ENCODE peak calls at places on chromosomes 16 and 17, in six cellular contexts. B is cardiac muscle cell; T is tibial nerve; R is neural progenitor cell; P is CD4-positive, alpha-beta memory T cell; G is ascending aorta. D is an unnamed sample. For H3K27me3 and H3K4me1, the result is how much of the 10 kb centered on the place peaks cover.

GRCh38 chr16:1680361-1680760 is 2.3 kb downstream of the JPT2 start:
- DNase-seq in T (no peak), R (peak), G (no peak), P (no peak), B (no peak), D (no peak)

GRCh38 chr16:2968738-2969544 is at the start of gene PAQR4:
- DNase-seq in G (peak), T (peak), R (peak), B (peak), P (peak), D (peak)

GRCh38 chr17:43816336-43817320 is 16.3 kb downstream of the MPP3 start:
- DNase-seq in P (no peak), R (no peak), T (no peak), B (no peak), G (no peak), D (no peak)

GRCh38 chr16:85384831-85385462 is 228.2 kb upstream of the GSE1 start:
- DNase-seq in B (no peak), P (no peak), G (no peak), T (no peak), R (no peak), D (no peak)

GRCh38 chr16:57799619-57800212 is 2.6 kb downstream of the KIFC3 start:
- DNase-seq in R (no peak), T (no peak), G (no peak), P (no peak), B (no peak), D (no peak)

GRCh38 chr17:38564869-38565268 is 40.9 kb downstream of the SRCIN1 start:
- DNase-seq in G (no peak), P (no peak), T (no peak), R (peak), B (no peak), D (no peak)

GRCh38 chr17:82297280-82297803 is 20.1 kb downstream of the CD7 start:
- DNase-seq in R (no peak), P (peak), T (peak), G (peak), B (peak), D (peak)

GRCh38 chr17:83179811-83180210 is 100.4 kb downstream of the METRNL start:
- DNase-seq in T (no peak), G (peak), B (no peak), R (no peak), P (no peak), D (no peak)

GRCh38 chr17:29179232-29180036 is 764 bp downstream of the MYO18A start:
- DNase-seq in T (no peak), P (no peak), B (no peak), G (peak), R (peak), D (no peak)

GRCh38 chr16:8798174-8798527 is 512 bp downstream of the PMM2 start:
- DNase-seq in R (no peak), B (no peak), T (no peak), P (no peak), G (no peak), D (no peak)

GRCh38 chr17:45246861-45247428 is 14.9 kb downstream of the SPATA32 start:
- DNase-seq in T (no peak), G (no peak), R (peak), P (peak), B (no peak), D (no peak)

GRCh38 chr16:16857603-16858283 is 478.8 kb downstream of the NPIPA7 start:
- DNase-seq in G (no peak), T (no peak), R (no peak), P (no peak), B (no peak), D (no peak)

GRCh38 chr17:43736389-43736788 is 22.2 kb downstream of the SOST start:
- DNase-seq in G (no peak), R (no peak), T (no peak), P (no peak), B (no peak), D (no peak)

GRCh38 chr16:87310610-87311009 is 6.6 kb downstream of the C16orf95 start:
- DNase-seq in B (no peak), R (no peak), G (no peak), T (no peak), P (no peak), D (no peak)

GRCh38 chr16:57574086-57574485 is 31.6 kb downstream of the ADGRG5 start:
- DNase-seq in B (no peak), P (no peak), R (no peak), G (no peak), T (no peak), D (no peak)

GRCh38 chr17:48751172-48751571 is 22.6 kb upstream of the HOXB13 start:
- DNase-seq in T (no peak), G (no peak), R (no peak), B (no peak), P (no peak), D (no peak)

GRCh38 chr17:48748728-48749566 is 20.4 kb upstream of the HOXB13 start:
- DNase-seq in R (no peak), P (no peak), G (no peak), T (no peak), B (no peak), D (no peak)

GRCh38 chr17:48747445-48748363 is 19.2 kb upstream of the HOXB13 start:
- DNase-seq in B (no peak), G (no peak), T (no peak), P (no peak), R (peak), D (no peak)

GRCh38 chr17:48751733-48752398 is 23.3 kb upstream of the HOXB13 start:
- DNase-seq in R (no peak), G (no peak), B (no peak), T (no peak), P (no peak), D (no peak)

DNA sequence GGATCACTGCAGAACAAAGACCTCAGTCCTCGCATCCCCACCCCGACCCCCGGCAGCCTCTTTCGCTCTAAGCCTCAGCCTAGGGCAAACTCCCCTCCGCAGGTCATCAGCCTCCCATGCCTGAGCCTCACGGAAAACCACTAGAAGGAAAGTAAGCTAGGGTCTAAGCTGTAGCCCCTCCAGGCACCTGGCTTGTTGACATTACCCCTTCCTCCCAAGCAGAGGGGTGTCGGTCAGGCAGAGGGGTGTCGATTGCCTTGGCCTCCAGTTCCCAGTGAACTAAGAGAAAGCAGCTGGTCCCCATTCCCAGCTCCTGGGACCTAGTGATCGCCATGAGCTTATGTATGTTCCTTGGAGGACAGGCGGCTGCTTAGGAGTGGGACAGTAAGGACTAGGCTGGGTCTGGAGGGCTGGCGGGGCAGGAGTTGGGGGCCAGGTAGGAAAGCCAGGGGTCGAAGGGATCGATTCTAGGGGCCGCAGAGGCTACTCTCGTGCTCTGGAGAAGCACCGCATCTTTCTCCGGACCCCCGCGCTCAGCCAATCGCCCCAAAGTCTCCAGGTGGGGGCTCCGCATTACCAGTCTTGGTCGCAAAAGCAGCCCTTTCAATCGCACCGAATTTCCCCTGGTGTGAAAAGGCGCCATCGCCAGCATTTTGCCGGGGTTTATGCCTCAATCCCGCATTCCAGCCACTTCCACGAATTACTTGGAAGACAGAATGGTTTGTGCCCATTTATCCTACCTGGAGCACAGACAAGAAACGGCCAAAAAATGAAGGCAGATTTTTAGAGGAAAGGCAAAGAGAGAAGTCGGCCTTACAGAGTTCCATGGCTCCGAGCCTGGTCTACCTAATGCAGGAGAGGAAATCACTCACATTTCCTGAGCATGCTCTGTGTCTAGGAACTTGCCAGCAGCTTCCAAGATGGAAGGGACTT is 21.3 kb upstream of the HOXB13 start:
- DNase-seq in P (no peak), R (peak), B (no peak), G (no peak), T (no peak), D (no peak)
- H3K27me3 ChIP-seq in P (half or more), R (half or more), B (half or more), G (half or more), T (under half), D (half or more)

DNA sequence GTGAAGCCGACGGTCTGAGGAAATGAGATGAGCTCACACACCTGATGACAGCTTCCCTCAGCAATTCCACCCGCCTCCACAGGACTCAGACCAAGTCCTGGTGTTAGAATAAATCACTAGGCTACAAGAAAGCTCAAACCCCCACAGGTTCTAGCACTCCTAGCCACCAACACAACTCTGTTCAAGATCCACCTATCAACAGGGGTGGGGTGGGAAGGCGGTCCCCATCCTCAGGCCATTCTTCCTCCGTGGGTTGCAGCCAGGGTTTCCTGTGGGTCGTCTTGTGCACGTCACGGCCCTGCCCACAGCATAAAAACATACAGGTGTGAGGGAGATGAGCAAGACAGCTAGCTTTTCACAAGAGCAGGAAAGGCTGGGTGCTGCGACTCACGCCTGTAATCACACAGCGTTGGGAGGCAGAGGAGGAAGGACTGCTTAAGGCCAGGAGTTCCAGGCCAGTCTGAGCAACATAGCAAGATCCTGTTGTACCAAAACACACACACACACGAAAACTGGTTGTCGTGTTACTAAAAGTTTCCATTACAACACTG is 81.1 kb downstream of the ANKRD11 start:
- DNase-seq in R (no peak), G (no peak), T (no peak), P (peak), B (peak), D (peak)
- H3K4me1 ChIP-seq in R (half or more), G (under half), T (under half), P (half or more), B (under half), D (half or more)

GRCh38 chr16:72997141-72997542 is 50.8 kb downstream of the ZFHX3 start:
- DNase-seq in P (no peak), T (peak), B (peak), R (no peak), G (peak), D (no peak)
- H3K27ac ChIP-seq in P (no peak), T (no peak), B (no peak), R (no peak), G (peak), D (no peak)

GRCh38 chr17:7042507-7043194 is 1.2 kb downstream of the SLC16A11 start:
- DNase-seq in B (peak), T (no peak), P (peak), R (peak), G (no peak), D (no peak)
- H3K27me3 ChIP-seq in B (under half), T (under half), P (under half), R (half or more), G (under half), D (under half)